ENCODE peak calls at places on chromosomes 16 and 17, in eight cellular contexts. One of them, this sample, is unnamed.

GRCh38 chr16:13772782-13773181 is 147.2 kb upstream of the ERCC4 start:
- DNase-seq in AG09309: no peak
- DNase-seq in mammary epithelial cell: no peak
- DNase-seq in effector memory CD4-positive, alpha-beta T cell: no peak
- DNase-seq in brain microvascular endothelial cell: no peak
- DNase-seq in GM23248: no peak
- DNase-seq in heart right ventricle: no peak
- DNase-seq in GM12878: no peak
- DNase-seq in this sample: no peak

GRCh38 chr17:47937915-47938314 is 3.5 kb upstream of the PNPO start:
- DNase-seq in AG09309: no peak
- DNase-seq in mammary epithelial cell: no peak
- DNase-seq in effector memory CD4-positive, alpha-beta T cell: no peak
- DNase-seq in brain microvascular endothelial cell: no peak
- DNase-seq in GM23248: no peak
- DNase-seq in heart right ventricle: no peak
- DNase-seq in GM12878: no peak
- DNase-seq in this sample: no peak

GRCh38 chr16:1300664-1301476 is 8.6 kb upstream of the UBE2I start:
- DNase-seq in AG09309: no peak
- DNase-seq in mammary epithelial cell: peak
- DNase-seq in effector memory CD4-positive, alpha-beta T cell: peak
- DNase-seq in brain microvascular endothelial cell: peak
- DNase-seq in GM23248: peak
- DNase-seq in heart right ventricle: peak
- DNase-seq in GM12878: no peak
- DNase-seq in this sample: no peak

GRCh38 chr17:15392326-15392739 is 50.9 kb upstream of the TEKT3 start:
- DNase-seq in AG09309: peak
- DNase-seq in mammary epithelial cell: peak
- DNase-seq in effector memory CD4-positive, alpha-beta T cell: no peak
- DNase-seq in brain microvascular endothelial cell: peak
- DNase-seq in GM23248: peak
- DNase-seq in heart right ventricle: no peak
- DNase-seq in GM12878: no peak
- DNase-seq in this sample: no peak

GRCh38 chr16:50263060-50263909 is 3.1 kb upstream of the ADCY7 start:
- DNase-seq in AG09309: no peak
- DNase-seq in mammary epithelial cell: no peak
- DNase-seq in effector memory CD4-positive, alpha-beta T cell: no peak
- DNase-seq in brain microvascular endothelial cell: no peak
- DNase-seq in GM23248: no peak
- DNase-seq in heart right ventricle: no peak
- DNase-seq in GM12878: no peak
- DNase-seq in this sample: no peak

GRCh38 chr17:82449136-82449882 is 1.2 kb downstream of the CYBC1 start:
- DNase-seq in AG09309: no peak
- DNase-seq in mammary epithelial cell: no peak
- DNase-seq in effector memory CD4-positive, alpha-beta T cell: peak
- DNase-seq in brain microvascular endothelial cell: no peak
- DNase-seq in GM23248: no peak
- DNase-seq in heart right ventricle: peak
- DNase-seq in GM12878: peak
- DNase-seq in this sample: peak

GRCh38 chr17:68011199-68011665 is 15.0 kb upstream of the C17orf58 start:
- DNase-seq in AG09309: no peak
- DNase-seq in mammary epithelial cell: no peak
- DNase-seq in effector memory CD4-positive, alpha-beta T cell: peak
- DNase-seq in brain microvascular endothelial cell: no peak
- DNase-seq in GM23248: peak
- DNase-seq in heart right ventricle: peak
- DNase-seq in GM12878: no peak
- DNase-seq in this sample: no peak

GRCh38 chr16:30603945-30604315 is 6.3 kb downstream of the ZNF689 start:
- DNase-seq in AG09309: no peak
- DNase-seq in mammary epithelial cell: no peak
- DNase-seq in effector memory CD4-positive, alpha-beta T cell: no peak
- DNase-seq in brain microvascular endothelial cell: no peak
- DNase-seq in GM23248: peak
- DNase-seq in heart right ventricle: no peak
- DNase-seq in GM12878: no peak
- DNase-seq in this sample: no peak

GRCh38 chr17:82287849-82288601 is 14.5 kb upstream of the CSNK1D start:
- DNase-seq in AG09309: no peak
- DNase-seq in mammary epithelial cell: no peak
- DNase-seq in effector memory CD4-positive, alpha-beta T cell: no peak
- DNase-seq in brain microvascular endothelial cell: peak
- DNase-seq in GM23248: no peak
- DNase-seq in heart right ventricle: peak
- DNase-seq in GM12878: no peak
- DNase-seq in this sample: no peak

GRCh38 chr16:50643192-50643591 is 37.9 kb downstream of the SNX20 start:
- DNase-seq in AG09309: no peak
- DNase-seq in mammary epithelial cell: no peak
- DNase-seq in effector memory CD4-positive, alpha-beta T cell: no peak
- DNase-seq in brain microvascular endothelial cell: no peak
- DNase-seq in GM23248: no peak
- DNase-seq in heart right ventricle: no peak
- DNase-seq in GM12878: no peak
- DNase-seq in this sample: no peak

GRCh38 chr16:54591816-54592246 is 305.2 kb upstream of the IRX3 start:
- DNase-seq in AG09309: no peak
- DNase-seq in mammary epithelial cell: no peak
- DNase-seq in effector memory CD4-positive, alpha-beta T cell: no peak
- DNase-seq in brain microvascular endothelial cell: no peak
- DNase-seq in GM23248: no peak
- DNase-seq in heart right ventricle: no peak
- DNase-seq in GM12878: no peak
- DNase-seq in this sample: no peak

GRCh38 chr17:47239663-47240374 is 13.8 kb upstream of the ITGB3 start:
- DNase-seq in AG09309: peak
- DNase-seq in mammary epithelial cell: peak
- DNase-seq in effector memory CD4-positive, alpha-beta T cell: no peak
- DNase-seq in brain microvascular endothelial cell: peak
- DNase-seq in GM23248: peak
- DNase-seq in heart right ventricle: peak
- DNase-seq in GM12878: peak
- DNase-seq in this sample: no peak

GRCh38 chr17:69501591-69502468 is 87.3 kb downstream of the MAP2K6 start:
- DNase-seq in AG09309: no peak
- DNase-seq in mammary epithelial cell: peak
- DNase-seq in effector memory CD4-positive, alpha-beta T cell: no peak
- DNase-seq in brain microvascular endothelial cell: no peak
- DNase-seq in GM23248: peak
- DNase-seq in heart right ventricle: no peak
- DNase-seq in GM12878: no peak
- DNase-seq in this sample: no peak

GRCh38 chr16:73068546-73069401 is 20.8 kb upstream of the ZFHX3 start:
- DNase-seq in AG09309: peak
- DNase-seq in mammary epithelial cell: peak
- DNase-seq in effector memory CD4-positive, alpha-beta T cell: no peak
- DNase-seq in brain microvascular endothelial cell: peak
- DNase-seq in GM23248: peak
- DNase-seq in heart right ventricle: peak
- DNase-seq in GM12878: no peak
- DNase-seq in this sample: no peak

GRCh38 chr16:65441501-65441900 is 319.6 kb upstream of the CDH11 start:
- DNase-seq in AG09309: no peak
- DNase-seq in mammary epithelial cell: no peak
- DNase-seq in effector memory CD4-positive, alpha-beta T cell: no peak
- DNase-seq in brain microvascular endothelial cell: no peak
- DNase-seq in GM23248: no peak
- DNase-seq in heart right ventricle: no peak
- DNase-seq in GM12878: no peak
- DNase-seq in this sample: no peak

GRCh38 chr16:65446441-65446840 is 324.6 kb upstream of the CDH11 start:
- DNase-seq in AG09309: no peak
- DNase-seq in mammary epithelial cell: no peak
- DNase-seq in effector memory CD4-positive, alpha-beta T cell: no peak
- DNase-seq in brain microvascular endothelial cell: no peak
- DNase-seq in GM23248: no peak
- DNase-seq in heart right ventricle: no peak
- DNase-seq in GM12878: no peak
- DNase-seq in this sample: no peak

GRCh38 chr16:65449526-65449925 is 327.7 kb upstream of the CDH11 start:
- DNase-seq in AG09309: no peak
- DNase-seq in mammary epithelial cell: no peak
- DNase-seq in effector memory CD4-positive, alpha-beta T cell: no peak
- DNase-seq in brain microvascular endothelial cell: no peak
- DNase-seq in GM23248: no peak
- DNase-seq in heart right ventricle: no peak
- DNase-seq in GM12878: no peak
- DNase-seq in this sample: no peak

GRCh38 chr16:65445313-65446260 is 323.7 kb upstream of the CDH11 start:
- DNase-seq in AG09309: no peak
- DNase-seq in mammary epithelial cell: peak
- DNase-seq in effector memory CD4-positive, alpha-beta T cell: no peak
- DNase-seq in brain microvascular endothelial cell: no peak
- DNase-seq in GM23248: peak
- DNase-seq in heart right ventricle: no peak
- DNase-seq in GM12878: no peak
- DNase-seq in this sample: no peak
- H3K4me3 ChIP-seq in AG09309: no peak
- H3K4me3 ChIP-seq in mammary epithelial cell: no peak
- H3K4me3 ChIP-seq in effector memory CD4-positive, alpha-beta T cell: no peak
- H3K4me3 ChIP-seq in brain microvascular endothelial cell: no peak
- H3K4me3 ChIP-seq in GM23248: no peak
- H3K4me3 ChIP-seq in heart right ventricle: no peak
- H3K4me3 ChIP-seq in GM12878: no peak
- H3K4me3 ChIP-seq in this sample: no peak

GRCh38 chr17:44757918-44758413 is 822 bp upstream of the ADAM11 start:
- DNase-seq in AG09309: no peak
- DNase-seq in mammary epithelial cell: no peak
- DNase-seq in effector memory CD4-positive, alpha-beta T cell: no peak
- DNase-seq in brain microvascular endothelial cell: no peak
- DNase-seq in GM23248: no peak
- DNase-seq in heart right ventricle: no peak
- DNase-seq in GM12878: no peak
- DNase-seq in this sample: no peak
- H3K4me3 ChIP-seq in AG09309: no peak
- H3K4me3 ChIP-seq in mammary epithelial cell: no peak
- H3K4me3 ChIP-seq in effector memory CD4-positive, alpha-beta T cell: no peak
- H3K4me3 ChIP-seq in brain microvascular endothelial cell: no peak
- H3K4me3 ChIP-seq in GM23248: no peak
- H3K4me3 ChIP-seq in heart right ventricle: no peak
- H3K4me3 ChIP-seq in GM12878: no peak
- H3K4me3 ChIP-seq in this sample: no peak

DNA sequence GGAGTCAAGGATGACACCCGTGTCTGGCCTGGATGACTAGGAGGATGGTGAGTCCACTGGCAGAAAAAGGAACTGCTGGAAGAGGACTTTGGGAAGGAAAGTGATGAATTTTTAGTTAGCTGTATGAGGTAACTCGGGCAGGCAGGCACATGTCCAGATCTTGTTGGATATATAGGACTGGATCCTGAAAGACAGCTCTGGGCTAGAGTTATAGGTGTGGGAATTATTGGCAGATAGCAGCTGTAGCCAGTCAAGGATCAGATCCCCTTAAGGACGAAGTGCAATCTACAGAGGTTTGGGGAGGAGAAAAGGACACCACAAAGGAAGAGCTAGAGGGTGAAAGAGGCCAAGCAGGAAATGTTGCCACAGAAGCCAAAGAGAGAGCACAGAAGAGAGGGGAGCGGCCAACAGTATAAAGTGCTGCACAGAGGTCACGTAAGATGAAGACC is 10.1 kb downstream of the CYB5D1 start:
- DNase-seq in AG09309: no peak
- DNase-seq in mammary epithelial cell: peak
- DNase-seq in effector memory CD4-positive, alpha-beta T cell: no peak
- DNase-seq in brain microvascular endothelial cell: no peak
- DNase-seq in GM23248: no peak
- DNase-seq in heart right ventricle: no peak
- DNase-seq in GM12878: no peak
- DNase-seq in this sample: no peak
- H3K4me3 ChIP-seq in AG09309: no peak
- H3K4me3 ChIP-seq in mammary epithelial cell: no peak
- H3K4me3 ChIP-seq in effector memory CD4-positive, alpha-beta T cell: no peak
- H3K4me3 ChIP-seq in brain microvascular endothelial cell: no peak
- H3K4me3 ChIP-seq in GM23248: no peak
- H3K4me3 ChIP-seq in heart right ventricle: no peak
- H3K4me3 ChIP-seq in GM12878: no peak
- H3K4me3 ChIP-seq in this sample: no peak

GRCh38 chr17:76496464-76496863 is 4.8 kb downstream of the RHBDF2 start:
- DNase-seq in AG09309: no peak
- DNase-seq in mammary epithelial cell: no peak
- DNase-seq in effector memory CD4-positive, alpha-beta T cell: no peak
- DNase-seq in brain microvascular endothelial cell: no peak
- DNase-seq in GM23248: no peak
- DNase-seq in heart right ventricle: no peak
- DNase-seq in GM12878: no peak
- DNase-seq in this sample: no peak

GRCh38 chr17:76500074-76500744 is 1.0 kb downstream of the RHBDF2 start:
- DNase-seq in AG09309: no peak
- DNase-seq in mammary epithelial cell: peak
- DNase-seq in effector memory CD4-positive, alpha-beta T cell: no peak
- DNase-seq in brain microvascular endothelial cell: no peak
- DNase-seq in GM23248: no peak
- DNase-seq in heart right ventricle: no peak
- DNase-seq in GM12878: no peak
- DNase-seq in this sample: no peak

GRCh38 chr17:76497699-76497978 is 3.6 kb downstream of the RHBDF2 start:
- DNase-seq in AG09309: no peak
- DNase-seq in mammary epithelial cell: no peak
- DNase-seq in effector memory CD4-positive, alpha-beta T cell: no peak
- DNase-seq in brain microvascular endothelial cell: no peak
- DNase-seq in GM23248: no peak
- DNase-seq in heart right ventricle: no peak
- DNase-seq in GM12878: no peak
- DNase-seq in this sample: no peak

GRCh38 chr17:76498886-76499667 is 2.1 kb downstream of the RHBDF2 start:
- DNase-seq in AG09309: no peak
- DNase-seq in mammary epithelial cell: peak
- DNase-seq in effector memory CD4-positive, alpha-beta T cell: no peak
- DNase-seq in brain microvascular endothelial cell: no peak
- DNase-seq in GM23248: no peak
- DNase-seq in heart right ventricle: no peak
- DNase-seq in GM12878: peak
- DNase-seq in this sample: peak

DNA sequence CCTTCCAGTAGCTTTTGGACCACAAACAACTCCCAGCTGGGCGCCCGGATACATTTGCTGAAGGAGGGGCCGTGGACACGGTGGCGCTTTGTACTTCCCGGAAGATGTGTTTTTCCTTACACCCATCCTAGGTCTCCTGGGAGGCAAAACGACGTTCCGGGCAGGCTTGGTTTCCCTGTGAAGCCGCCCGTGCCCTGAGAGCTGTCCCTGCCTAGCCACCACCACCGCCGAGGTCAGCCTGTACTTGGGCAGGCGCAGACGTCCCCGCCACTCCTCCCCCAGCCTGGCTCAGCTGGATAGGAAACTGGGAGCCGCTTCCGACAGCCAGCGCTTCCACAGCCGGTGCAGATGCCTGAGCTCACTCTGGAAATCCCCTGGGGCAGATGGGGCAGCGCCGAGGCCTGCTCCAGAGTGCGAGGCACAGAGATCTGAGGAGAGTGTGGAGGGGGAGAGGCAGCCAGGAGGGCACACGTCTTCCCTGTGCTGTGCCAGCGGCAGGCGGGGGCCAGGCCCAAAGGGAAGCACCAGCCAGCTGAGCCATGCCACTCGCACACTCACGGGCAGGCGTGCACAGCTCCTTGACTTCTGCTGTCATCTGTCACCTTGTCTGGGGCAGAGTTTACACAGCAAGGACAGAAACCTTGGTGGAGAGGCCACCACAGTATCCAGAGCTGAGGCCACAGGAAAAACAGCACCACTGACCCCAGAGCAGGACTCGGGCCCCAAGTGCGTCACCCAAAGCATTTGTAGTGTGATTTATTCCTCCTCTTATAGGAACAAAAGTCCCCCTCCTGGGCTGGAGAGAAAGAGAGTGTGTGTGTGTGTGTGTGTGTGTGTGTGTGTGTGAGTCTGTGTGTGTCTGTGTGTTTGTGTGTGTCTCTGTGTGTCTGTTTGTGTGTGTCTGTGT is 3.0 kb downstream of the RHBDF2 start:
- DNase-seq in AG09309: peak
- DNase-seq in mammary epithelial cell: peak
- DNase-seq in effector memory CD4-positive, alpha-beta T cell: no peak
- DNase-seq in brain microvascular endothelial cell: peak
- DNase-seq in GM23248: peak
- DNase-seq in heart right ventricle: peak
- DNase-seq in GM12878: no peak
- DNase-seq in this sample: no peak
- H3K4me3 ChIP-seq in AG09309: peak
- H3K4me3 ChIP-seq in mammary epithelial cell: peak
- H3K4me3 ChIP-seq in effector memory CD4-positive, alpha-beta T cell: no peak
- H3K4me3 ChIP-seq in brain microvascular endothelial cell: peak
- H3K4me3 ChIP-seq in GM23248: peak
- H3K4me3 ChIP-seq in heart right ventricle: peak
- H3K4me3 ChIP-seq in GM12878: peak
- H3K4me3 ChIP-seq in this sample: peak

This sample was measured in GM12864.